ENCODE peak calls at places on chromosomes 12 and 14, in nine cellular contexts. C, E, S, J, D, T, W, I and N are unnamed samples.

GRCh38 chr12:71014180-71014785 is 93.7 kb upstream of the PTPRR start:
- DNase-seq in E (peak), T (peak), C (peak), S (peak), I (no peak), D (no peak), J (no peak), W (peak), N (peak)

GRCh38 chr12:121802843-121803698 is 738 bp upstream of the SETD1B start:
- DNase-seq in E (peak), S (peak), J (peak), D (peak), I (peak), W (peak), T (peak), C (peak), N (peak)

GRCh38 chr12:47742253-47742825 is 16.3 kb downstream of the RAPGEF3 start:
- DNase-seq in S (no peak), W (peak), I (peak), J (peak), C (peak), D (peak), E (peak), T (peak), N (peak)

GRCh38 chr12:5432011-5432400 is at the start of gene NTF3:
- DNase-seq in C (no peak), I (peak), D (no peak), W (peak), T (peak), S (peak), J (no peak), E (peak), N (no peak)

GRCh38 chr14:24390696-24391468 is 7.9 kb upstream of the NYNRIN start:
- DNase-seq in J (no peak), E (no peak), D (no peak), W (no peak), S (no peak), C (no peak), I (no peak), T (no peak), N (no peak)

GRCh38 chr14:51921026-51921425 is 60.6 kb downstream of the GNG2 start:
- DNase-seq in S (no peak), J (no peak), C (no peak), W (no peak), T (no peak), D (no peak), I (no peak), E (peak), N (no peak)

GRCh38 chr12:105279460-105280056 is 43.6 kb upstream of the APPL2 start:
- DNase-seq in S (no peak), C (no peak), W (peak), D (peak), E (peak), I (peak), T (no peak), J (peak), N (peak)

GRCh38 chr12:65335021-65335714 is 56.7 kb downstream of the MSRB3 start:
- DNase-seq in E (peak), I (no peak), J (no peak), W (peak), C (peak), T (peak), D (no peak), S (peak), N (no peak)

GRCh38 chr12:122979908-122980191 is 631 bp upstream of the ARL6IP4 start:
- DNase-seq in C (no peak), S (no peak), E (no peak), W (no peak), I (no peak), D (no peak), T (no peak), J (no peak), N (no peak)

GRCh38 chr12:29769162-29769820 is 14.5 kb downstream of the TMTC1 start:
- DNase-seq in W (peak), D (no peak), J (no peak), I (no peak), E (peak), C (no peak), S (peak), T (no peak), N (no peak)

GRCh38 chr14:28766505-28767238 is at the start of gene FOXG1:
- DNase-seq in E (peak), D (no peak), W (peak), C (no peak), T (no peak), J (no peak), S (peak), I (peak), N (peak)

GRCh38 chr12:107111314-107111713 is 18.0 kb upstream of the CRY1 start:
- DNase-seq in S (no peak), C (no peak), I (no peak), D (no peak), E (no peak), T (no peak), W (no peak), J (no peak), N (no peak)

GRCh38 chr12:109581856-109582255 is 8.3 kb downstream of the MVK start:
- DNase-seq in I (no peak), D (no peak), S (peak), J (no peak), W (peak), T (no peak), C (no peak), E (peak), N (no peak)